ENCODE peak calls at places on chromosomes 4 and X, in four cellular contexts. One of them, this sample, is unnamed.

GRCh38 chrX:109880629-109881028 is 122.3 kb upstream of the TMEM164 start:
- DNase-seq in HepG2: peak
- DNase-seq in K562: no peak
- DNase-seq in GM12878: peak
- DNase-seq in this sample: no peak

GRCh38 chrX:153549231-153549630 is 31.8 kb downstream of the ATP2B3 start:
- DNase-seq in HepG2: no peak
- DNase-seq in K562: no peak
- DNase-seq in GM12878: no peak
- DNase-seq in this sample: no peak

GRCh38 chr4:40800064-40800463 is 50.3 kb downstream of the NSUN7 start:
- DNase-seq in HepG2: no peak
- DNase-seq in K562: no peak
- DNase-seq in GM12878: peak
- DNase-seq in this sample: no peak

GRCh38 chr4:187171731-187172339 is 448.2 kb upstream of the FAT1 start:
- DNase-seq in HepG2: no peak
- DNase-seq in K562: no peak
- DNase-seq in GM12878: no peak
- DNase-seq in this sample: no peak

GRCh38 chrX:38108364-38108763 is 102.0 kb downstream of the SYTL5 start:
- DNase-seq in HepG2: no peak
- DNase-seq in K562: no peak
- DNase-seq in GM12878: no peak
- DNase-seq in this sample: no peak

GRCh38 chrX:13254076-13254785 is 65.6 kb downstream of the ATXN3L start:
- DNase-seq in HepG2: peak
- DNase-seq in K562: peak
- DNase-seq in GM12878: peak
- DNase-seq in this sample: no peak

GRCh38 chr4:154120690-154121089 is 331.8 kb upstream of the SFRP2 start:
- DNase-seq in HepG2: no peak
- DNase-seq in K562: no peak
- DNase-seq in GM12878: no peak
- DNase-seq in this sample: no peak

GRCh38 chr4:125461676-125462363 is 147.1 kb downstream of the FAT4 start:
- DNase-seq in HepG2: no peak
- DNase-seq in K562: no peak
- DNase-seq in GM12878: no peak
- DNase-seq in this sample: no peak

GRCh38 chrX:476724-477075 is 90.0 kb upstream of the PPP2R3B start:
- DNase-seq in HepG2: no peak
- DNase-seq in K562: no peak
- DNase-seq in GM12878: no peak
- DNase-seq in this sample: no peak

GRCh38 chrX:102067966-102068723 is 57.3 kb upstream of the TCEAL2 start:
- DNase-seq in HepG2: peak
- DNase-seq in K562: no peak
- DNase-seq in GM12878: peak
- DNase-seq in this sample: peak

GRCh38 chr4:147829401-147830101 is 97.7 kb downstream of the ARHGAP10 start:
- DNase-seq in HepG2: no peak
- DNase-seq in K562: no peak
- DNase-seq in GM12878: no peak
- DNase-seq in this sample: no peak

GRCh38 chr4:1209821-1210220 is 37.4 kb upstream of the SPON2 start:
- DNase-seq in HepG2: no peak
- DNase-seq in K562: peak
- DNase-seq in GM12878: no peak
- DNase-seq in this sample: peak

GRCh38 chr4:1855334-1856070 is 454 bp downstream of the LETM1 start:
- DNase-seq in HepG2: no peak
- DNase-seq in K562: peak
- DNase-seq in GM12878: no peak
- DNase-seq in this sample: peak

GRCh38 chrX:3299626-3300025 is 46.8 kb downstream of the MXRA5 start:
- DNase-seq in HepG2: no peak
- DNase-seq in K562: no peak
- DNase-seq in GM12878: no peak
- DNase-seq in this sample: no peak

GRCh38 chr4:78661923-78662521 is 110.5 kb downstream of the ANXA3 start:
- DNase-seq in HepG2: peak
- DNase-seq in K562: no peak
- DNase-seq in GM12878: peak
- DNase-seq in this sample: no peak

GRCh38 chrX:129772796-129773431 is 6.8 kb upstream of the SASH3 start:
- DNase-seq in HepG2: no peak
- DNase-seq in K562: no peak
- DNase-seq in GM12878: peak
- DNase-seq in this sample: no peak

GRCh38 chr4:87975466-87975865 is at the start of gene SPP1:
- DNase-seq in HepG2: peak
- DNase-seq in K562: no peak
- DNase-seq in GM12878: no peak
- DNase-seq in this sample: peak

GRCh38 chrX:122046226-122046625 is 998.8 kb downstream of the GLUD2 start:
- DNase-seq in HepG2: no peak
- DNase-seq in K562: no peak
- DNase-seq in GM12878: no peak
- DNase-seq in this sample: no peak

GRCh38 chr4:105838082-105838481 is 57.2 kb upstream of the NPNT start:
- DNase-seq in HepG2: peak
- DNase-seq in K562: no peak
- DNase-seq in GM12878: no peak
- DNase-seq in this sample: no peak

GRCh38 chrX:27548624-27549023 is 41.5 kb upstream of the DCAF8L2 start:
- DNase-seq in HepG2: peak
- DNase-seq in K562: no peak
- DNase-seq in GM12878: no peak
- DNase-seq in this sample: no peak

GRCh38 chr4:154004859-154005520 is 216.1 kb upstream of the SFRP2 start:
- DNase-seq in HepG2: no peak
- DNase-seq in K562: no peak
- DNase-seq in GM12878: no peak
- DNase-seq in this sample: no peak

GRCh38 chr4:79198886-79199591 is 126.8 kb downstream of the NAA11 start:
- DNase-seq in HepG2: no peak
- DNase-seq in K562: peak
- DNase-seq in GM12878: no peak
- DNase-seq in this sample: no peak

GRCh38 chrX:142204522-142205433 is at the start of gene MAGEC2:
- DNase-seq in HepG2: no peak
- DNase-seq in K562: peak
- DNase-seq in GM12878: no peak
- DNase-seq in this sample: no peak

GRCh38 chr4:15488136-15488535 is 18.5 kb downstream of the CC2D2A start:
- DNase-seq in HepG2: no peak
- DNase-seq in K562: no peak
- DNase-seq in GM12878: no peak
- DNase-seq in this sample: no peak

GRCh38 chr4:151004222-151004621 is 10.9 kb downstream of the LRBA start:
- DNase-seq in HepG2: no peak
- DNase-seq in K562: no peak
- DNase-seq in GM12878: no peak
- DNase-seq in this sample: no peak

GRCh38 chr4:3372933-3373465 is 68.8 kb upstream of the HGFAC start:
- DNase-seq in HepG2: no peak
- DNase-seq in K562: no peak
- DNase-seq in GM12878: peak
- DNase-seq in this sample: no peak

GRCh38 chr4:38366451-38366850 is 297.5 kb upstream of the KLF3 start:
- DNase-seq in HepG2: no peak
- DNase-seq in K562: no peak
- DNase-seq in GM12878: no peak
- DNase-seq in this sample: no peak

GRCh38 chr4:56307423-56307822 is 79.9 kb downstream of the AASDH start:
- DNase-seq in HepG2: no peak
- DNase-seq in K562: no peak
- DNase-seq in GM12878: no peak
- DNase-seq in this sample: no peak

GRCh38 chr4:189084671-189085070 is 856.0 kb upstream of the FRG1 start:
- DNase-seq in HepG2: no peak
- DNase-seq in K562: no peak
- DNase-seq in GM12878: no peak
- DNase-seq in this sample: no peak

GRCh38 chr4:189087981-189088380 is 852.7 kb upstream of the FRG1 start:
- DNase-seq in HepG2: no peak
- DNase-seq in K562: no peak
- DNase-seq in GM12878: no peak
- DNase-seq in this sample: no peak

GRCh38 chr4:189092596-189092995 is 848.1 kb upstream of the FRG1 start:
- DNase-seq in HepG2: no peak
- DNase-seq in K562: no peak
- DNase-seq in GM12878: no peak
- DNase-seq in this sample: no peak

GRCh38 chr4:189090174-189090814 is 850.4 kb upstream of the FRG1 start:
- DNase-seq in HepG2: peak
- DNase-seq in K562: no peak
- DNase-seq in GM12878: no peak
- DNase-seq in this sample: peak

GRCh38 chr4:189088783-189089182 is 851.9 kb upstream of the FRG1 start:
- DNase-seq in HepG2: no peak
- DNase-seq in K562: no peak
- DNase-seq in GM12878: no peak
- DNase-seq in this sample: no peak
- TF ChIP-seq FOXM1 in HepG2: no peak
- TF ChIP-seq FOXM1 in K562: no peak
- TF ChIP-seq FOXM1 in GM12878: no peak
- TF ChIP-seq FOXM1 in this sample: no peak

DNA sequence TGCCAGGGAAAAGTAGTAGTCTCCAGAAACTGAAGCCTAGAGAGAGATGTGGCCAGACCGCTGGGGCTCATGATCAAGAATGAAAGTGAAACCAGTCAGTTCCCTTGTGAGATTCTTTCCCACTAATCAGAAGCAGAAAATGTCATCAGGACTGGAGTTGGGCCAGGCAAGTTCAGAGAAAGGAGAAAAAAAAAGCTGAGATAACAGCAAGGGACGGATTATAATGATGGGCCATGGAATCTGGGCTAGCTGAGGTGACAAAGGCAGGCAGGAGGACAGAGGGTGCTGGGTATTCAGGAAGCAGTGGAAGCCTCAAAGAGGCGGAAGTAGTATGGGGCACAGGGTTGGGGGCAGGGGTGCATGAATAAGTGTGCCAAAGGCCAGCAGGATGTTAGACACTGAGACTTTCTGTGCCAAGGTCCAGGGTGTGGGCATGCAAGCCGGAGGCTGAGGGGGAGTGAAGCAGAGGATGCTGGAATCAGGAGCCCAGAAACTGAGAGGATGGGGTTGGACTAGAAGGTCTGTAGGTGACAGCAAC is 2.5 kb downstream of the CXorf38 start:
- DNase-seq in HepG2: peak
- DNase-seq in K562: no peak
- DNase-seq in GM12878: peak
- DNase-seq in this sample: peak
- TF ChIP-seq ZBTB33 in HepG2: no peak
- TF ChIP-seq ZBTB33 in K562: no peak
- TF ChIP-seq ZBTB33 in GM12878: no peak
- TF ChIP-seq ZBTB33 in this sample: no peak

GRCh38 chr4:24690436-24690835 is 104.9 kb upstream of the SOD3 start:
- DNase-seq in HepG2: no peak
- DNase-seq in K562: no peak
- DNase-seq in GM12878: no peak
- DNase-seq in this sample: no peak

GRCh38 chr4:24688453-24688852 is 104.1 kb upstream of the DHX15 start:
- DNase-seq in HepG2: no peak
- DNase-seq in K562: no peak
- DNase-seq in GM12878: no peak
- DNase-seq in this sample: no peak

GRCh38 chr4:24689212-24689611 is 104.9 kb upstream of the DHX15 start:
- DNase-seq in HepG2: no peak
- DNase-seq in K562: no peak
- DNase-seq in GM12878: no peak
- DNase-seq in this sample: no peak

GRCh38 chr4:24683116-24683515 is 98.8 kb upstream of the DHX15 start:
- DNase-seq in HepG2: no peak
- DNase-seq in K562: no peak
- DNase-seq in GM12878: no peak
- DNase-seq in this sample: no peak

DNA sequence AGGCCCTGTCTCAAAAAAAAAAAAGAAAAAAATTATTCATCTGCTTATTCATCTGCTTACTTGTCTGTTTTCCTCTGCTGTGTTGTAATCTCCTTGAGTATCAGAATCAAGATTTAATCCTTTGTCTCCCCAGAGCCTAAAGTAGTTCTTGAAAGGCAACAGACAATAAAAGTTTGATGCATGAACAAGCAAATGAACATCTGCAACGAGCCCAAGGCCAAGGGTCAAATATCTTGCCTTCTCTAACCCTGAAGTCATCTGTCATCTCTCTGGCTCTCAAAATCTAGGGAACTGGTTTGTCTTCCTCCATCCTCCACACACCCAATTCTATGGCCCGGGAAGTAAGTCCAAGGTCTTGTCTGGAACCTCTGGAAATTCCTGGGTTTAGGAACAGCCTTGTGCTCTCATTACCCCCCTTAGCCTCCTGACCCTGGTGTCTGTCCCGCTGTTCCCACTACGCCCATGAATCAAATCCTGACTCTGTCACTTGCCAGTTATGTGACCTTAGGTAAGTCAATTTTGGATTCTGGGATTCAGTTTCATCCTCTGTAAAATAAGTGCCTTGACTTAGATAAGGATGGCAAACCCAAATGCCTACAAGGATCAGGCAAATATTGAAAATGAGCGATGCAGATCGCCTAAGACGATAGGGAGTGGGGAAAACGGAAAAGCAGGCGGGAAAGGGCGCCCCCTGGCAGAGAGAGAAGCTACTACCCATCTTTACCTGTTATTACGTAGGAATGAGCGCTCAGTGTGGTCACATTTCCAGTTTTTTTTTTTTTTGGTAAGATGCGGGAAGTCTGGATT is 102.7 kb upstream of the DHX15 start:
- DNase-seq in HepG2: peak
- DNase-seq in K562: peak
- DNase-seq in GM12878: no peak
- DNase-seq in this sample: peak
- TF ChIP-seq FOXM1 in HepG2: no peak
- TF ChIP-seq FOXM1 in K562: no peak
- TF ChIP-seq FOXM1 in GM12878: no peak
- TF ChIP-seq FOXM1 in this sample: no peak

DNA sequence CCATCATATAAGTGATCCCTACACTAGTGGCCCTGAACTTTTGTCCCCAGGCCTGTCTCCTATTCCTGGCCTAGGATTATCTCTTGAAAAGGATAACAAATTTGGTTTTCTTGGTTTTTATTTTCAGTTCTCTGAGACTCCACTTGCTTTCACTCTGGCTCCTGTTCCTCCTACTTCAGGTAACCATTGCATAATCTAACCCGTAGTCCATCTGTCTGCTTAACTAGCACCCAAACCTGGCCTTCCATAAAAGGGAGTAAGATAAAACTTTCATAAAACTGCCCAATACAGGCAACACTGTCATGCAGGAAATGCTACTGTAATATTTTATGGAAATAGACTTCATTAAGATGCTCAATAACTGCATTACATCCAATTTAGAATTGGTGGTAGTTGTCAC is 52.1 kb upstream of the RAP1GDS1 start:
- DNase-seq in HepG2: no peak
- DNase-seq in K562: no peak
- DNase-seq in GM12878: no peak
- DNase-seq in this sample: no peak
- TF ChIP-seq ZBTB33 in HepG2: no peak
- TF ChIP-seq ZBTB33 in K562: no peak
- TF ChIP-seq ZBTB33 in GM12878: no peak
- TF ChIP-seq ZBTB33 in this sample: no peak

GRCh38 chr4:110615366-110616161 is 7.3 kb downstream of the PITX2 start:
- DNase-seq in HepG2: no peak
- DNase-seq in K562: no peak
- DNase-seq in GM12878: no peak
- DNase-seq in this sample: no peak
- TF ChIP-seq FOXM1 in HepG2: no peak
- TF ChIP-seq FOXM1 in K562: no peak
- TF ChIP-seq FOXM1 in GM12878: no peak
- TF ChIP-seq FOXM1 in this sample: no peak